ENCODE peak calls at places on chromosomes 12 and 14, in four cellular contexts. One of them, this sample, is unnamed.

GRCh38 chr14:80538633-80539375 is 327.5 kb upstream of the DIO2 start:
- DNase-seq in HL-60: no peak
- DNase-seq in GM12878: no peak
- DNase-seq in K562: no peak
- DNase-seq in this sample: no peak

GRCh38 chr14:91996951-91997371 is 42.9 kb downstream of the TRIP11 start:
- DNase-seq in HL-60: no peak
- DNase-seq in GM12878: no peak
- DNase-seq in K562: peak
- DNase-seq in this sample: no peak

GRCh38 chr12:42728287-42728686 is 138.7 kb upstream of the PRICKLE1 start:
- DNase-seq in HL-60: no peak
- DNase-seq in GM12878: no peak
- DNase-seq in K562: no peak
- DNase-seq in this sample: no peak

GRCh38 chr14:95478818-95479217 is 37.6 kb downstream of the SYNE3 start:
- DNase-seq in HL-60: no peak
- DNase-seq in GM12878: no peak
- DNase-seq in K562: no peak
- DNase-seq in this sample: no peak

GRCh38 chr12:124498870-124499753 is 68.3 kb downstream of the NCOR2 start:
- DNase-seq in HL-60: no peak
- DNase-seq in GM12878: no peak
- DNase-seq in K562: no peak
- DNase-seq in this sample: no peak

GRCh38 chr14:65658202-65658601 is 245.7 kb downstream of the FUT8 start:
- DNase-seq in HL-60: no peak
- DNase-seq in GM12878: no peak
- DNase-seq in K562: no peak
- DNase-seq in this sample: no peak

GRCh38 chr14:43408472-43408871 is 1098.6 kb downstream of the FSCB start:
- DNase-seq in HL-60: no peak
- DNase-seq in GM12878: no peak
- DNase-seq in K562: no peak
- DNase-seq in this sample: no peak

GRCh38 chr12:24852420-24852819 is 96.5 kb downstream of the BCAT1 start:
- DNase-seq in HL-60: no peak
- DNase-seq in GM12878: no peak
- DNase-seq in K562: no peak
- DNase-seq in this sample: no peak

GRCh38 chr12:115541891-115542361 is 735.6 kb downstream of the MED13L start:
- DNase-seq in HL-60: no peak
- DNase-seq in GM12878: no peak
- DNase-seq in K562: no peak
- DNase-seq in this sample: no peak

GRCh38 chr14:63470877-63471565 is 72.2 kb downstream of the PPP2R5E start:
- DNase-seq in HL-60: no peak
- DNase-seq in GM12878: peak
- DNase-seq in K562: no peak
- DNase-seq in this sample: no peak

GRCh38 chr14:77565289-77566081 is 51.0 kb downstream of the SPTLC2 start:
- DNase-seq in HL-60: peak
- DNase-seq in GM12878: no peak
- DNase-seq in K562: no peak
- DNase-seq in this sample: no peak

GRCh38 chr14:87989613-87990299 is 3.2 kb downstream of the GALC start:
- DNase-seq in HL-60: no peak
- DNase-seq in GM12878: no peak
- DNase-seq in K562: no peak
- DNase-seq in this sample: no peak

GRCh38 chr14:85122690-85123089 is 407.3 kb upstream of the FLRT2 start:
- DNase-seq in HL-60: no peak
- DNase-seq in GM12878: no peak
- DNase-seq in K562: no peak
- DNase-seq in this sample: no peak
- TF ChIP-seq SPI1 in HL-60: no peak
- TF ChIP-seq SPI1 in GM12878: no peak
- TF ChIP-seq SPI1 in K562: no peak
- TF ChIP-seq SPI1 in this sample: no peak

GRCh38 chr12:5227722-5228274 is 184.1 kb downstream of the KCNA5 start:
- DNase-seq in HL-60: no peak
- DNase-seq in GM12878: no peak
- DNase-seq in K562: no peak
- DNase-seq in this sample: no peak
- TF ChIP-seq SPI1 in HL-60: no peak
- TF ChIP-seq SPI1 in GM12878: no peak
- TF ChIP-seq SPI1 in K562: no peak
- TF ChIP-seq SPI1 in this sample: no peak

GRCh38 chr14:51365241-51365940 is 125.3 kb downstream of the TMX1 start:
- DNase-seq in HL-60: no peak
- DNase-seq in GM12878: no peak
- DNase-seq in K562: no peak
- DNase-seq in this sample: no peak
- TF ChIP-seq SPI1 in HL-60: no peak
- TF ChIP-seq SPI1 in GM12878: no peak
- TF ChIP-seq SPI1 in K562: no peak
- TF ChIP-seq SPI1 in this sample: no peak

DNA sequence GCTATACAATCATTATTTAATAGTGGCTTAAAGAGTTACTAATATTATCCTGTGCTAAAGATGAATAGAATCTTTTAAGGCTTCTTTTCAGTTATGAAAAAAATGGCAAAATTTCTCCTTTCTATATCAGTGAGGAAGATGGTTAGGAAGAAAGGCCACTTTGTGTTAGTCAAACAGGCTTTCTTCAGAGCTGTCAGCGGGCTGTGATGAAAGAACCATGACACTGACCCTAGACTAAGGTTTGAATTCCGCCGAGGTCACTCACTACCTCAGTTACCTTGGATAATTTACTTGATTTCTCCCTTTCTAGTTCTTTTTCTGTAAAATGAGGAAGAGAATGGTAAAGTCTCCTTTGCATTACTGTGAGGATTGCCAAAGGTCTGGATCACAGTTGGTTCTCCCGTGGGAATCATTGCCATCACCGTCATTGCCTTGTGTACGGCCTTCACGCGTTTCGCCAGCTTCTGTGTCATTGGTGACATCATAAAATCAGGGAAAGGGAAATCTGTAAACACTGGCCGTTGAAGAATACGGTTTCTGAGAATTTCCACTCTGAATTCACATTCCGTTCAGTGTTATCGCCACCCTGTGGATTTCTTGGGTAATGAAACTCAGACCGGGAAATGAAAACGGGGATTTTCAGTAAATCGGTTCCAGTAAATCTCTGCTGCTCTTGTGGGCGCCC is 26.7 kb upstream of the YBX3 start:
- DNase-seq in HL-60: peak
- DNase-seq in GM12878: peak
- DNase-seq in K562: peak
- DNase-seq in this sample: peak
- TF ChIP-seq SPI1 in HL-60: peak
- TF ChIP-seq SPI1 in GM12878: peak
- TF ChIP-seq SPI1 in K562: no peak
- TF ChIP-seq SPI1 in this sample: peak